ENCODE peak calls at places on chromosomes 4 and X, in five cellular contexts. D is IMR-90, G is mesendoderm, R is H9, I is neuronal stem cell. F is an unnamed sample.

GRCh38 chr4:85318415-85318814 is 156.5 kb upstream of the ARHGAP24 start:
- DNase-seq in D (no peak), G (no peak), R (no peak), I (no peak), F (no peak)

GRCh38 chr4:8539661-8540060 is 40.5 kb upstream of the GPR78 start:
- DNase-seq in R (no peak), I (no peak), D (no peak), G (no peak), F (no peak)

GRCh38 chr4:109959195-109959594 is 46.5 kb downstream of the EGF start:
- DNase-seq in I (no peak), R (no peak), D (no peak), G (no peak), F (no peak)

GRCh38 chr4:103074039-103074438 is 2.5 kb downstream of the SLC9B2 start:
- DNase-seq in I (no peak), G (no peak), R (no peak), D (no peak), F (no peak)

GRCh38 chrX:48523682-48524081 is 2.1 kb downstream of the EBP start:
- DNase-seq in G (no peak), D (no peak), I (no peak), R (no peak), F (no peak)

GRCh38 chrX:152601848-152602616 is 35.7 kb upstream of the GABRQ start:
- DNase-seq in G (peak), R (peak), D (no peak), I (no peak), F (no peak)

GRCh38 chrX:14777484-14777883 is 95.4 kb downstream of the FANCB start:
- DNase-seq in D (peak), G (no peak), R (no peak), I (no peak), F (peak)

GRCh38 chrX:39609941-39610340 is 487.8 kb downstream of the BCOR start:
- DNase-seq in G (no peak), I (no peak), R (no peak), D (no peak), F (no peak)

GRCh38 chr4:56410247-56410646 is 23.0 kb upstream of the AASDH start:
- DNase-seq in G (peak), D (peak), R (peak), I (peak), F (peak)

GRCh38 chr4:189069782-189070181 is 870.9 kb upstream of the FRG1 start:
- DNase-seq in D (peak), G (no peak), I (no peak), R (no peak), F (no peak)

GRCh38 chrX:10856797-10857196 is 236.4 kb upstream of the MID1 start:
- DNase-seq in I (no peak), D (no peak), G (no peak), R (no peak), F (no peak)

GRCh38 chrX:48956728-48957414 is 536 bp downstream of the OTUD5 start:
- DNase-seq in R (no peak), I (no peak), G (no peak), D (no peak), F (no peak)

GRCh38 chrX:1086444-1087409 is 125.7 kb downstream of the CRLF2 start:
- DNase-seq in G (no peak), D (no peak), I (no peak), R (no peak), F (no peak)

GRCh38 chrX:133594156-133594555 is 178.9 kb upstream of the GPC4 start:
- DNase-seq in I (no peak), R (no peak), G (no peak), D (no peak), F (no peak)

GRCh38 chr4:124318292-124318691 is 394.2 kb downstream of the ANKRD50 start:
- DNase-seq in G (no peak), D (no peak), I (no peak), R (no peak), F (no peak)

GRCh38 chrX:8345473-8345872 is 119.2 kb upstream of the VCX3B start:
- DNase-seq in R (no peak), I (no peak), D (no peak), G (peak), F (no peak)

GRCh38 chrX:155148724-155149537 is 67.3 kb upstream of the VBP1 start:
- DNase-seq in G (peak), D (peak), R (no peak), I (peak), F (peak)

GRCh38 chr4:161404346-161405110 is 759.3 kb downstream of the FSTL5 start:
- DNase-seq in I (no peak), G (peak), D (no peak), R (no peak), F (peak)

GRCh38 chr4:80171251-80171650 is 26.1 kb upstream of the PRDM8 start:
- DNase-seq in I (no peak), D (peak), R (no peak), G (peak), F (peak)

GRCh38 chrX:107576841-107577240 is 51.5 kb upstream of the PRPS1 start:
- DNase-seq in G (no peak), I (no peak), D (no peak), R (no peak), F (no peak)

DNA sequence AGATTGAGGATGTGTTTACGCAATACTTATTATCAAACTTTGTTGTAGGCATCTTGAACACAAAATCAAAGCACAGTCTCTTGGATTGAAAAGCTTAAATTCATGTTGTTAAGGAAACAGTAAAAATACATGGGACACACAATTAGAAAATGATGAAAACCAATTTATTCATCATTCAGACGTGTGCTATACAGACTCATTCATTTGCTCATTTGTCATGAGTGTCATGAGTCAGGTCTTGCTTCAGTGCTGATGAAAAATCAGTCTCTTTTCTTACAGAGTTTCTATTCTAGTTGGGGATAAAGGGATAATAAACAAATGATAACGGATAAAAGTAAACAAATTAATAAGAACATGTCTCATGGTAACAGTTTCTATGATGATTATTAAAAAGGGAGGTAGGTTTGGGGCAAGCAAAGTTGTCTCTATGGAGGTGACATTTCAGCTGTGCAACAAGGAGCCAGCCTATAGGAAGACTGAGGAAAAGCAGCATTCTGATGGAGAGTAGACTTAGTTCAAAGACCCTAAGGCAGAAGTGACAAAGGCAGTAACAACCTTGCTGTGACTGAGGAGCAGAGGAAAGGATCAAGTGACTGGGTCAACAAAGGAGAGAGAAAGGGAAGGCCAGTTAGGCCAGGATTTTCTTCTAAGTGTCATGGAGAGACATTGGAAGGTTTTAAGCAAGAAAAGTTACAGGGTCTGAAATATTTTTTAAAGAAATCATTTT is 224.0 kb upstream of the HHIP start:
- DNase-seq in G (peak), I (peak), R (no peak), D (no peak), F (no peak)
- H2BK120ac ChIP-seq in G (no peak), I (no peak), R (no peak), D (no peak), F (no peak)

GRCh38 chr4:1041147-1041935 is 29.9 kb downstream of the FGFRL1 start:
- DNase-seq in R (no peak), I (peak), D (peak), G (no peak), F (peak)
- H3K4me2 ChIP-seq in R (no peak), I (peak), D (peak), G (no peak), F (peak)

GRCh38 chrX:44003975-44004374 is 30.8 kb upstream of the NDP start:
- DNase-seq in D (peak), I (no peak), G (no peak), R (no peak), F (no peak)

GRCh38 chrX:44002569-44002968 is 29.4 kb upstream of the NDP start:
- DNase-seq in D (no peak), I (no peak), R (no peak), G (no peak), F (no peak)

GRCh38 chrX:43998374-43998773 is 25.2 kb upstream of the NDP start:
- DNase-seq in G (no peak), R (no peak), D (no peak), I (no peak), F (no peak)
- H2BK120ac ChIP-seq in G (no peak), R (no peak), D (no peak), I (no peak), F (no peak)

DNA sequence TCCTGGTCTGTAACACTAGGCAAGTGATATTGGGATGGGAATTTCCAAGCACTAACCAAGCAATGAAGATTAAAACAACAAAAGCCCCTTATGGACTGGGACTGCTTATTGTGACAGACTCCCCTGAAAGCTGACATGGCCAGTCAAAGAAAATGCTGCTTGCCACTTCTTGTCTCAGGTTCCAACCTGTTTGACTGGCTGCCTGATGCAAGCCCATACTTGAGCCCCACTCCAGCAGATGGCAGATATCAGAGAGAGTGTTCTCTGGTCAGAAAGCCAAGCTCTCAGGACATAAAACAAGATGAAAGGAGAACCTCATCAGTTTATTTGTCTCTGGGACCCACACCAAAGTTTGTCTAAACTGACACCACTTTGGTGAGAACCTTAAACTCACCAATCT is 15.5 kb upstream of the IGBP1 start:
- DNase-seq in I (no peak), G (no peak), D (no peak), R (no peak), F (no peak)
- H3K4me2 ChIP-seq in I (no peak), G (no peak), D (no peak), R (no peak), F (no peak)

GRCh38 chrX:108696690-108697089 is 39.7 kb downstream of the IRS4 start:
- DNase-seq in G (no peak), I (no peak), D (peak), R (no peak), F (no peak)

GRCh38 chrX:108701633-108702032 is 34.7 kb downstream of the IRS4 start:
- DNase-seq in G (no peak), D (no peak), I (no peak), R (no peak), F (no peak)

GRCh38 chrX:108704839-108705238 is 31.5 kb downstream of the IRS4 start:
- DNase-seq in D (no peak), I (no peak), G (no peak), R (no peak), F (no peak)

DNA sequence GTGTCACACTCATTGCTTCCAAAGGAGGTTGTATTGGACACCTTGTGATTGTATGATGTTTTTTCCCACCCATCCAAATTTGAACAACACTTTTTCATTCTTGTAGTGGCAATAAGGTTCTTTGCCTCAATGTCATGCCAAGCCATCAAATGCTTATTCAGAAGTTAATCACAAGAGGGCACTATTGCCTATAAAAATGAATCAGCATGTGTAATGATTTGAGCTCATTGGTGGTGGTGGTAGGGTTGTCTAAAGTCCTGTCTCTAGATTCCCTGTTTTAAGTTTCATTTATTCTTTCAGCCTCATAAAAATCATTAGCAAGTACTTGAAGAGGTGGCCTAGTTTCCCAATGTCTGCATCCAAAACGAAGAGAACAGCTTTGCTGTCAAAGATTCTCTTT is 37.0 kb downstream of the IRS4 start:
- DNase-seq in G (peak), I (peak), D (peak), R (no peak), F (peak)
- H2BK120ac ChIP-seq in G (no peak), I (no peak), D (no peak), R (no peak), F (no peak)